ENCODE peak calls at places on chromosome 4, in seven cellular contexts. B is MG63; C is pancreas; M is activated naive CD4-positive, alpha-beta T cell treated with anti-CD3 and anti-CD28 coated beads for 36 hours; W is RPMI7951; D is cardiac septum; R is stimulated activated CD8-positive, alpha-beta memory T cell treated with anti-CD3 and anti-CD28 coated beads, Interleukin-4, amount 100 ng/mL, for 24 hours. E is an unnamed sample.

GRCh38 chr4:73869130-73870055 is at the start of gene CXCL1:
- DNase-seq in B (peak), C (peak), M (no peak), W (peak), D (peak), R (no peak), E (no peak)

GRCh38 chr4:54499308-54500074 is 158.3 kb upstream of the KIT start:
- DNase-seq in B (peak), C (no peak), M (no peak), W (peak), D (no peak), R (no peak), E (no peak)

GRCh38 chr4:74054483-74055032 is 16.1 kb upstream of the CXCL3 start:
- DNase-seq in B (no peak), C (no peak), M (no peak), W (no peak), D (no peak), R (no peak), E (no peak)

GRCh38 chr4:127001898-127002297 is 630.9 kb upstream of the INTU start:
- DNase-seq in B (no peak), C (no peak), M (no peak), W (no peak), D (no peak), R (no peak), E (no peak)

GRCh38 chr4:180513076-180513475 is 1730.1 kb upstream of the TENM3 start:
- DNase-seq in B (no peak), C (no peak), M (no peak), W (no peak), D (no peak), R (no peak), E (no peak)

GRCh38 chr4:184100297-184100885 is 117.3 kb downstream of the ENPP6 start:
- DNase-seq in B (peak), C (peak), M (peak), W (no peak), D (no peak), R (peak), E (no peak)

GRCh38 chr4:98639108-98639507 is 19.3 kb downstream of the TSPAN5 start:
- DNase-seq in B (no peak), C (no peak), M (no peak), W (no peak), D (no peak), R (no peak), E (no peak)

GRCh38 chr4:4763815-4764202 is 95.7 kb upstream of the MSX1 start:
- DNase-seq in B (no peak), C (no peak), M (no peak), W (peak), D (no peak), R (no peak), E (no peak)

GRCh38 chr4:113584407-113585150 is 177.0 kb downstream of the CAMK2D start:
- DNase-seq in B (peak), C (no peak), M (no peak), W (peak), D (no peak), R (no peak), E (no peak)

GRCh38 chr4:138897818-138898226 is 117.8 kb upstream of the NOCT start:
- DNase-seq in B (no peak), C (no peak), M (peak), W (peak), D (no peak), R (no peak), E (no peak)

GRCh38 chr4:4680758-4681157 is 138.9 kb upstream of the STX18 start:
- DNase-seq in B (no peak), C (no peak), M (no peak), W (no peak), D (no peak), R (no peak), E (no peak)

GRCh38 chr4:74158561-74159396 is 861 bp downstream of the MTHFD2L start:
- DNase-seq in B (no peak), C (no peak), M (no peak), W (peak), D (no peak), R (no peak), E (no peak)

GRCh38 chr4:46196086-46196485 is 72.2 kb upstream of the GABRG1 start:
- DNase-seq in B (no peak), C (no peak), M (no peak), W (no peak), D (no peak), R (no peak), E (no peak)

GRCh38 chr4:53208749-53209148 is 157.1 kb downstream of the SCFD2 start:
- DNase-seq in B (no peak), C (no peak), M (no peak), W (peak), D (no peak), R (no peak), E (no peak)